ENCODE peak calls at places on chromosomes 16 and 17, in five cellular contexts. One of them, this sample, is unnamed.

GRCh38 chr16:1871974-1872635 is at the start of gene MEIOB:
- DNase-seq in SW480: no peak
- DNase-seq in lower lobe of right lung: peak
- DNase-seq in T-helper 1 cell: no peak
- DNase-seq in stimulated activated CD4-positive, alpha-beta T cell treated with anti-CD3 and anti-CD28 coated beads, TNF-alpha, amount 100 ng/mL, for 48 hours: peak
- DNase-seq in this sample: peak

GRCh38 chr16:29926675-29927522 is 873 bp upstream of the KCTD13 start:
- DNase-seq in stimulated activated CD4-positive, alpha-beta T cell treated with anti-CD3 and anti-CD28 coated beads, TNF-alpha, amount 100 ng/mL, for 48 hours: no peak
- DNase-seq in T-helper 1 cell: no peak
- DNase-seq in lower lobe of right lung: no peak
- DNase-seq in SW480: peak
- DNase-seq in this sample: no peak

GRCh38 chr16:49473773-49474172 is 100.2 kb downstream of the C16orf78 start:
- DNase-seq in T-helper 1 cell: no peak
- DNase-seq in lower lobe of right lung: peak
- DNase-seq in stimulated activated CD4-positive, alpha-beta T cell treated with anti-CD3 and anti-CD28 coated beads, TNF-alpha, amount 100 ng/mL, for 48 hours: no peak
- DNase-seq in SW480: no peak
- DNase-seq in this sample: no peak

GRCh38 chr16:47258874-47259461 is 115.2 kb upstream of the NETO2 start:
- DNase-seq in lower lobe of right lung: no peak
- DNase-seq in SW480: peak
- DNase-seq in T-helper 1 cell: no peak
- DNase-seq in stimulated activated CD4-positive, alpha-beta T cell treated with anti-CD3 and anti-CD28 coated beads, TNF-alpha, amount 100 ng/mL, for 48 hours: no peak
- DNase-seq in this sample: peak

GRCh38 chr17:1073241-1073962 is 76.5 kb downstream of the TIMM22 start:
- DNase-seq in lower lobe of right lung: peak
- DNase-seq in SW480: no peak
- DNase-seq in stimulated activated CD4-positive, alpha-beta T cell treated with anti-CD3 and anti-CD28 coated beads, TNF-alpha, amount 100 ng/mL, for 48 hours: no peak
- DNase-seq in T-helper 1 cell: no peak
- DNase-seq in this sample: no peak

GRCh38 chr17:27478901-27479531 is 22.8 kb downstream of the KSR1 start:
- DNase-seq in lower lobe of right lung: no peak
- DNase-seq in T-helper 1 cell: no peak
- DNase-seq in SW480: no peak
- DNase-seq in stimulated activated CD4-positive, alpha-beta T cell treated with anti-CD3 and anti-CD28 coated beads, TNF-alpha, amount 100 ng/mL, for 48 hours: no peak
- DNase-seq in this sample: no peak

GRCh38 chr17:31467502-31468256 is 76.2 kb downstream of the RAB11FIP4 start:
- DNase-seq in T-helper 1 cell: no peak
- DNase-seq in lower lobe of right lung: no peak
- DNase-seq in stimulated activated CD4-positive, alpha-beta T cell treated with anti-CD3 and anti-CD28 coated beads, TNF-alpha, amount 100 ng/mL, for 48 hours: no peak
- DNase-seq in SW480: no peak
- DNase-seq in this sample: no peak

GRCh38 chr16:74721716-74722115 is 21.1 kb upstream of the MLKL start:
- DNase-seq in lower lobe of right lung: no peak
- DNase-seq in T-helper 1 cell: no peak
- DNase-seq in stimulated activated CD4-positive, alpha-beta T cell treated with anti-CD3 and anti-CD28 coated beads, TNF-alpha, amount 100 ng/mL, for 48 hours: no peak
- DNase-seq in SW480: no peak
- DNase-seq in this sample: peak

GRCh38 chr17:81043725-81044427 is 8.9 kb downstream of the BAIAP2 start:
- DNase-seq in stimulated activated CD4-positive, alpha-beta T cell treated with anti-CD3 and anti-CD28 coated beads, TNF-alpha, amount 100 ng/mL, for 48 hours: no peak
- DNase-seq in lower lobe of right lung: peak
- DNase-seq in SW480: peak
- DNase-seq in T-helper 1 cell: no peak
- DNase-seq in this sample: no peak

GRCh38 chr16:17318200-17318599 is 152.6 kb downstream of the XYLT1 start:
- DNase-seq in stimulated activated CD4-positive, alpha-beta T cell treated with anti-CD3 and anti-CD28 coated beads, TNF-alpha, amount 100 ng/mL, for 48 hours: no peak
- DNase-seq in T-helper 1 cell: no peak
- DNase-seq in SW480: no peak
- DNase-seq in lower lobe of right lung: no peak
- DNase-seq in this sample: peak

GRCh38 chr17:56540791-56541190 is 52.7 kb upstream of the NOG start:
- DNase-seq in T-helper 1 cell: no peak
- DNase-seq in SW480: peak
- DNase-seq in lower lobe of right lung: no peak
- DNase-seq in stimulated activated CD4-positive, alpha-beta T cell treated with anti-CD3 and anti-CD28 coated beads, TNF-alpha, amount 100 ng/mL, for 48 hours: no peak
- DNase-seq in this sample: no peak

GRCh38 chr17:27657620-27658019 is 26.6 kb downstream of the LGALS9 start:
- DNase-seq in lower lobe of right lung: no peak
- DNase-seq in stimulated activated CD4-positive, alpha-beta T cell treated with anti-CD3 and anti-CD28 coated beads, TNF-alpha, amount 100 ng/mL, for 48 hours: no peak
- DNase-seq in T-helper 1 cell: no peak
- DNase-seq in SW480: no peak
- DNase-seq in this sample: no peak

GRCh38 chr17:27244481-27245223 is 49.3 kb upstream of the WSB1 start:
- DNase-seq in SW480: peak
- DNase-seq in T-helper 1 cell: no peak
- DNase-seq in lower lobe of right lung: peak
- DNase-seq in stimulated activated CD4-positive, alpha-beta T cell treated with anti-CD3 and anti-CD28 coated beads, TNF-alpha, amount 100 ng/mL, for 48 hours: no peak
- DNase-seq in this sample: peak

GRCh38 chr17:56929362-56929969 is 15.6 kb upstream of the TRIM25 start:
- DNase-seq in SW480: no peak
- DNase-seq in T-helper 1 cell: no peak
- DNase-seq in lower lobe of right lung: no peak
- DNase-seq in stimulated activated CD4-positive, alpha-beta T cell treated with anti-CD3 and anti-CD28 coated beads, TNF-alpha, amount 100 ng/mL, for 48 hours: no peak
- DNase-seq in this sample: no peak

This sample was measured in HL-60.